ENCODE peak calls at places on chromosomes 1 and 21, in four cellular contexts. B is brain microvascular endothelial cell; P is CD8-positive, alpha-beta T cell; J is right atrium auricular region. X is an unnamed sample.

GRCh38 chr1:81590171-81590570 is 210.6 kb upstream of the ADGRL2 start:
- DNase-seq in B (peak), P (no peak), J (no peak), X (no peak)

GRCh38 chr1:117645343-117645742 is 39.5 kb downstream of the TENT5C start:
- DNase-seq in B (no peak), P (no peak), J (no peak), X (no peak)

GRCh38 chr21:36543924-36544323 is 64.0 kb upstream of the CLDN14 start:
- DNase-seq in B (no peak), P (no peak), J (no peak), X (no peak)

GRCh38 chr1:162091681-162092524 is 22.4 kb downstream of the NOS1AP start:
- DNase-seq in B (no peak), P (no peak), J (no peak), X (peak)

GRCh38 chr1:204194080-204194479 is 2.2 kb downstream of the KISS1 start:
- DNase-seq in B (no peak), P (no peak), J (no peak), X (no peak)

GRCh38 chr1:26360051-26360806 is 6.3 kb upstream of the CRYBG2 start:
- DNase-seq in B (no peak), P (no peak), J (no peak), X (no peak)

GRCh38 chr1:62588000-62588399 is 9.3 kb upstream of the ANGPTL3 start:
- DNase-seq in B (no peak), P (no peak), J (no peak), X (peak)

GRCh38 chr1:225691861-225692516 is 39.1 kb upstream of the ENAH start:
- DNase-seq in B (peak), P (no peak), J (peak), X (peak)

GRCh38 chr1:43582162-43582566 is 51.5 kb downstream of the PTPRF start:
- DNase-seq in B (peak), P (no peak), J (no peak), X (peak)

GRCh38 chr1:81937791-81938450 is 137.2 kb downstream of the ADGRL2 start:
- DNase-seq in B (no peak), P (no peak), J (no peak), X (no peak)

GRCh38 chr1:4139646-4140045 is 239.6 kb upstream of the C1orf174 start:
- DNase-seq in B (no peak), P (no peak), J (no peak), X (no peak)

GRCh38 chr1:184370850-184371249 is 16.0 kb upstream of the C1orf21 start:
- DNase-seq in B (no peak), P (no peak), J (no peak), X (no peak)

GRCh38 chr21:44337941-44338895 is 972 bp downstream of the CFAP410 start:
- DNase-seq in B (peak), P (no peak), J (peak), X (peak)

GRCh38 chr1:163442214-163442765 is 120.5 kb downstream of the NUF2 start:
- DNase-seq in B (no peak), P (no peak), J (no peak), X (no peak)
- H3K4me3 ChIP-seq in B (no peak), P (no peak), J (no peak), X (no peak)

DNA sequence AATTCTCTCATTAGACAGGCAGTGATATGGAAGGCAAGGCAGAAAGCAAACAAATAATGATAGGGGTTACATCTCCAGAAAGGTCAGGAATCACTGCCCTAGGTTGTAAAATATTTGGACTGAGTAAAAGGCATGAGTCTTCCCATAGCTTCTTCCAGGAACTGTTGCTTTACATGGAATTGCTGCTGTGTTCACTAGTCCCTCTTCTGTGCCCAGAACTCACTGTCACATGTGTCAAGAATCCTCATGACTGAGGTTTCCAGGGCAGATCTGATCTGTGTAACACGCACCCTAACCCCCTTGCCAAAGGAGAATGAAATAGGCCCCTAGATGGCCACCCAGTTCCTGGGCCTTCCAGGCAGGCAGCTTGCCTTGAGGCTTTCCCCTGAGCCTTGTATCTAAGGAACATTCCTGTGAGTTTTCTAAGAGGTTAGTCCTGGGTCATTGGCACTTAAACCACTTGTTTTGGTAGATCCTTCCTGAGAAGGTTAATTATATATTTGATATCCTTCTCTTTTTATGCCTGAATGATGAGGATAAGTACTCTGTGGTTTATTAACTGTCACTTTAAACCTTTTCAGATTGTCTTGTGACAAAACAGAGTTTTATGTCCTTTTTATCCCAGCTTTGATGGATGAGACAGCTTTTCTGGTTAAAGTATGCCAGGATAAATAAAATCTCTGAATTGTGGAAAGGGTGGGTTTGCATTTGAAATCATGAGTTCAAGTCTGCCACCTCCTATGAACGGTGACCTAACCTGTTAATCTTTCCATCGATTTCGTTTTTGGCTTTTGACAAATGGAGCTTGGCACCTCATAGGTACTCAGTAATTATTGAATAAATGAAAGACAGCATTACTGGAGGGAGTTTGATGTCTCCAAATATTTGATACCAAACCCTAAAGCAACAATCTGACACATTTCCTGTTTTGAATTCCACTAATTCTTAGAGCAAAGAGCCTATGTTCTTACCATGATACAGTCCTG is 163.3 kb downstream of the DHRS3 start:
- DNase-seq in B (peak), P (no peak), J (no peak), X (peak)
- TF ChIP-seq CTCF in B (peak), P (no peak), J (no peak), X (no peak)

GRCh38 chr1:85465791-85466134 is 804 bp upstream of the DDAH1 start:
- DNase-seq in B (no peak), P (no peak), J (no peak), X (no peak)
- H3K4me3 ChIP-seq in B (no peak), P (no peak), J (peak), X (peak)

DNA sequence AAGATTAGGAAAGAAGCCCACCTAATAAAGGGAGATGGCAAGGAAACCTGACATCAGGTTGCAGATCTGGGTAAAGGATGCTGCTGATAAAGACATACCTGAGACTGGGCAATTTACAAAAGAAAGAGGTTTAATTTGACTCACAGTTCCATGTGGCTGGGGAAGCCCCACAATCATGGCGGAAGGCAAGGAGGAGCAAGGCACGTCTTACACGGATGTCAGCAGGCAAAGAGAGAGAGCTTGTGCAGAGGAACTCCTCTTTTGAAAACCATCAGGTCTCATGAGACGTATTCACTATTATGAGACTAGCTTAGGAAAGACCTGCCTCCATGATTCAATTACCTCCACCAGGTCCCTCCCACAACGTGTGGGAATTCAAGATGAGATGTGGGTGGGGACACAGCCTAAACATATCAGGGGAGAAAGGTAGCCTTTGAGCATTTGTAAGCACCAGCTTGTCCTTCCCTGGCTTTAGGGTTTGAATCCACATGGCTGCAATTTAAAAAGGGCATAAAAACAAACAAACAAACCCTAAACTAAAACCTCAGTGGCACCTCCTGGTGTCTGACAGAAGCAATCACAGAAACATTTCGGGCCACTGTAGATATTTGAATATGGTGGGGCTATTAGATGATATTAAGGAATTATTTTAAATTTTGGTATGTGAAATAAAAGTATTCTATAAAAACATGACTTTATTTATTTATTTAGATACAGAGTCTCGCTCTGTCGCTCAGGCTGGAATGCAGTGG is 33.1 kb downstream of the SLC2A7 start:
- DNase-seq in B (no peak), P (no peak), J (no peak), X (no peak)
- TF ChIP-seq CTCF in B (peak), P (no peak), J (no peak), X (peak)

GRCh38 chr1:151144474-151145157 is 1.8 kb downstream of the SEMA6C start:
- DNase-seq in B (no peak), P (no peak), J (no peak), X (no peak)

GRCh38 chr1:151143057-151143435 is 3.4 kb downstream of the SEMA6C start:
- DNase-seq in B (no peak), P (no peak), J (no peak), X (no peak)

GRCh38 chr1:151143986-151144385 is 2.4 kb downstream of the SEMA6C start:
- DNase-seq in B (no peak), P (no peak), J (no peak), X (no peak)

GRCh38 chr1:151145158-151146071 is 1.0 kb downstream of the SEMA6C start:
- DNase-seq in B (peak), P (no peak), J (no peak), X (no peak)

DNA sequence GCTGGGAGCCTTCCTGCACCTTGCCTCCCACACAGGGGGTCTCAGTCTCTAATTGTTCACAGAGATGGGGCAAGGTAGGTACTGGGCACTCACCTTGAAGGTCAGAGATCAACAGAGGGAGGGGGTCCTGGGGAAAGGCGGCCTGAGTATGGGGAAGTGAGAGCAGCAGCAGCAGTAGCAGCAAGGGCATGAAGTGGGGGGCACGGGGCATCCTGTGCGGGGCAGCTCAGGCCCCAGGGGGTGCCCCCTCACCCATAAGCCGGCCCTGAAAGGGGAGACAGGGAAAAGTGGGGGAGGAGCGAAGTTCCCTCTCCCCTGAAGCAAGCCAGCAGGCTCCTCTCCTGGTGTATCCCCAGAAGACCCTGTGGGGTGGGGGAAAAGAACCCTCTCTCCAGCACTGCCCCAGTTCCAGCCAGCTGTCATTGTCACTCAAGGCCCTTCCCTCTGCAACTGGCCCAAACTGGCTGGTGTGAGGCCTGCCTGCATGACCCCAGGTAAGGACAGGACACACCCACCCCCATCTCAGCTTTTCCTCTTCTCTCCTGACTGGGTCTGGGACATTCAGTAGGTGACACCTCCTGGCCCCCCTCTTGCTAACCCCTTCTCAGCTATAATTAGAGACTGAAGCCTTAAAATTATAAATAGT is 3.9 kb downstream of the SEMA6C start:
- DNase-seq in B (no peak), P (no peak), J (no peak), X (no peak)
- H3K4me3 ChIP-seq in B (no peak), P (no peak), J (peak), X (no peak)

GRCh38 chr1:37860346-37860666 is 914 bp upstream of the MTF1 start:
- DNase-seq in B (no peak), P (no peak), J (no peak), X (no peak)
- TF ChIP-seq CTCF in B (no peak), P (no peak), J (no peak), X (no peak)

GRCh38 chr1:39269349-39269748 is 64.9 kb downstream of the MACF1 start:
- DNase-seq in B (no peak), P (no peak), J (no peak), X (no peak)

GRCh38 chr1:39270368-39270767 is 65.9 kb downstream of the MACF1 start:
- DNase-seq in B (no peak), P (no peak), J (no peak), X (no peak)

GRCh38 chr1:39268906-39269305 is 64.4 kb downstream of the MACF1 start:
- DNase-seq in B (no peak), P (no peak), J (no peak), X (no peak)

GRCh38 chr1:39268112-39268581 is 63.7 kb downstream of the MACF1 start:
- DNase-seq in B (peak), P (no peak), J (peak), X (peak)

DNA sequence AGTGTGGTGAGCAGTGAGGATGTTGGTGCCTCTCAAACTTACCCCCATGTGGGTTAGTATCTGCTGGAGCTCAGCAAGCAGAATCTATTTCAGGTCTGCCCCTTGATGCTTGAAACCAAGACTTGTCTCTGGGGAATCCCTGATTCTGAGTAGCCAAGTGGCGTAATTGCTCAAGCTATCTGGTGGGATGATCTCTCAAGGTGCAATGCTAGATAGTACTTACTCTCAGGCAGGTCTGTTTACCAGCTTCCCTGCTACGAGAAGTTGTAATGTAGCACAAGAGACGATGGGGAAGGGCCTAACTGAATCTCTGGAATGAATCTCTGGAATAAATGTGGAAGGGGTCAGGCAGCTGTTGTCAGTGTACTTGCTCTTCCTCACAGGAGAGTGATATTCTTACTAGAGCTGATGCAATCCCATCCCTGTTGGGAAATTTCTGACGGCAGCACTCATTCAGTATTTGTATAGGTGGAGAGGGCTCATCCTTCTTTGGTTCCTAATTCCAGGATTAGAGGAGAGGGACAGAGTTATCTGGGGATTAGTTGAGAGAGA is 65.4 kb downstream of the MACF1 start:
- DNase-seq in B (no peak), P (no peak), J (no peak), X (peak)
- H3K4me3 ChIP-seq in B (no peak), P (no peak), J (no peak), X (peak)

GRCh38 chr1:40363721-40364120 is 9.8 kb upstream of the SMAP2 start:
- DNase-seq in B (no peak), P (no peak), J (no peak), X (no peak)
- TF ChIP-seq CTCF in B (peak), P (no peak), J (no peak), X (no peak)

GRCh38 chr1:207821464-207822045 is 69.7 kb downstream of the CD46 start:
- DNase-seq in B (no peak), P (no peak), J (no peak), X (no peak)
- H3K4me3 ChIP-seq in B (no peak), P (peak), J (peak), X (no peak)

GRCh38 chr1:97050501-97050900 is 328.9 kb downstream of the PTBP2 start:
- DNase-seq in B (peak), P (no peak), J (no peak), X (peak)
- TF ChIP-seq CTCF in B (peak), P (no peak), J (no peak), X (peak)